ENCODE peak calls at places on chromosomes 4 and X, in six cellular contexts. One of them, this sample, is unnamed.

GRCh38 chrX:2958199-2958598 is 29.1 kb upstream of the ARSD start:
- DNase-seq in GM23248: no peak
- DNase-seq in CD8-positive, alpha-beta T cell: no peak
- DNase-seq in fibroblast of pulmonary artery: no peak
- DNase-seq in ovary: no peak
- DNase-seq in dorsolateral prefrontal cortex: no peak
- DNase-seq in this sample: no peak

GRCh38 chrX:18354369-18355329 is at the start of gene SCML2:
- DNase-seq in GM23248: peak
- DNase-seq in CD8-positive, alpha-beta T cell: no peak
- DNase-seq in fibroblast of pulmonary artery: peak
- DNase-seq in ovary: peak
- DNase-seq in dorsolateral prefrontal cortex: no peak
- DNase-seq in this sample: no peak

GRCh38 chrX:108224727-108225455 is 133.3 kb downstream of the ATG4A start:
- DNase-seq in dorsolateral prefrontal cortex: no peak
- DNase-seq in CD8-positive, alpha-beta T cell: no peak
- DNase-seq in fibroblast of pulmonary artery: peak
- DNase-seq in ovary: peak
- DNase-seq in GM23248: peak
- DNase-seq in this sample: no peak

GRCh38 chrX:39809326-39809725 is 288.4 kb downstream of the BCOR start:
- DNase-seq in CD8-positive, alpha-beta T cell: no peak
- DNase-seq in fibroblast of pulmonary artery: peak
- DNase-seq in ovary: no peak
- DNase-seq in GM23248: peak
- DNase-seq in dorsolateral prefrontal cortex: no peak
- DNase-seq in this sample: no peak

GRCh38 chrX:74940414-74940813 is 15.2 kb upstream of the NEXMIF start:
- DNase-seq in CD8-positive, alpha-beta T cell: no peak
- DNase-seq in GM23248: no peak
- DNase-seq in dorsolateral prefrontal cortex: no peak
- DNase-seq in fibroblast of pulmonary artery: no peak
- DNase-seq in ovary: no peak
- DNase-seq in this sample: no peak

GRCh38 chr4:52248836-52249235 is 197.7 kb downstream of the SPATA18 start:
- DNase-seq in dorsolateral prefrontal cortex: no peak
- DNase-seq in CD8-positive, alpha-beta T cell: no peak
- DNase-seq in ovary: no peak
- DNase-seq in fibroblast of pulmonary artery: no peak
- DNase-seq in GM23248: peak
- DNase-seq in this sample: no peak

GRCh38 chr4:3423952-3424351 is 17.8 kb upstream of the HGFAC start:
- DNase-seq in fibroblast of pulmonary artery: no peak
- DNase-seq in ovary: no peak
- DNase-seq in CD8-positive, alpha-beta T cell: no peak
- DNase-seq in dorsolateral prefrontal cortex: no peak
- DNase-seq in GM23248: no peak
- DNase-seq in this sample: no peak

GRCh38 chrX:4579480-4579879 is 866.0 kb upstream of the PRKX start:
- DNase-seq in dorsolateral prefrontal cortex: no peak
- DNase-seq in ovary: no peak
- DNase-seq in CD8-positive, alpha-beta T cell: no peak
- DNase-seq in GM23248: no peak
- DNase-seq in fibroblast of pulmonary artery: no peak
- DNase-seq in this sample: no peak

GRCh38 chr4:115986573-115986972 is 873.2 kb upstream of the NDST4 start:
- DNase-seq in ovary: no peak
- DNase-seq in fibroblast of pulmonary artery: no peak
- DNase-seq in CD8-positive, alpha-beta T cell: no peak
- DNase-seq in dorsolateral prefrontal cortex: no peak
- DNase-seq in GM23248: no peak
- DNase-seq in this sample: no peak

GRCh38 chrX:39163585-39163984 is 362.3 kb downstream of the MID1IP1 start:
- DNase-seq in fibroblast of pulmonary artery: no peak
- DNase-seq in CD8-positive, alpha-beta T cell: no peak
- DNase-seq in GM23248: no peak
- DNase-seq in dorsolateral prefrontal cortex: no peak
- DNase-seq in ovary: no peak
- DNase-seq in this sample: no peak

GRCh38 chr4:17482716-17483115 is 29.2 kb downstream of the QDPR start:
- DNase-seq in dorsolateral prefrontal cortex: no peak
- DNase-seq in ovary: no peak
- DNase-seq in CD8-positive, alpha-beta T cell: no peak
- DNase-seq in GM23248: no peak
- DNase-seq in fibroblast of pulmonary artery: no peak
- DNase-seq in this sample: no peak

GRCh38 chr4:155694100-155694785 is 27.6 kb downstream of the GUCY1A1 start:
- DNase-seq in fibroblast of pulmonary artery: no peak
- DNase-seq in CD8-positive, alpha-beta T cell: no peak
- DNase-seq in GM23248: no peak
- DNase-seq in dorsolateral prefrontal cortex: no peak
- DNase-seq in ovary: no peak
- DNase-seq in this sample: no peak

GRCh38 chrX:55451125-55451524 is 802 bp upstream of the MAGEH1 start:
- DNase-seq in fibroblast of pulmonary artery: no peak
- DNase-seq in ovary: no peak
- DNase-seq in CD8-positive, alpha-beta T cell: no peak
- DNase-seq in GM23248: peak
- DNase-seq in dorsolateral prefrontal cortex: no peak
- DNase-seq in this sample: no peak

GRCh38 chrX:6325437-6325836 is 96.8 kb upstream of the NLGN4X start:
- DNase-seq in CD8-positive, alpha-beta T cell: no peak
- DNase-seq in dorsolateral prefrontal cortex: no peak
- DNase-seq in GM23248: no peak
- DNase-seq in ovary: no peak
- DNase-seq in fibroblast of pulmonary artery: no peak
- DNase-seq in this sample: no peak

GRCh38 chrX:153520286-153520917 is 3.0 kb downstream of the ATP2B3 start:
- DNase-seq in fibroblast of pulmonary artery: no peak
- DNase-seq in dorsolateral prefrontal cortex: no peak
- DNase-seq in ovary: no peak
- DNase-seq in CD8-positive, alpha-beta T cell: no peak
- DNase-seq in GM23248: no peak
- DNase-seq in this sample: no peak

GRCh38 chr4:142085631-142086292 is 449.4 kb downstream of the IL15 start:
- DNase-seq in fibroblast of pulmonary artery: no peak
- DNase-seq in CD8-positive, alpha-beta T cell: no peak
- DNase-seq in ovary: no peak
- DNase-seq in GM23248: no peak
- DNase-seq in dorsolateral prefrontal cortex: no peak
- DNase-seq in this sample: no peak

GRCh38 chrX:10156199-10157031 is at the start of gene CLCN4:
- DNase-seq in fibroblast of pulmonary artery: peak
- DNase-seq in ovary: peak
- DNase-seq in dorsolateral prefrontal cortex: peak
- DNase-seq in GM23248: peak
- DNase-seq in CD8-positive, alpha-beta T cell: no peak
- DNase-seq in this sample: no peak

GRCh38 chrX:75086731-75087195 is 69.3 kb downstream of the ABCB7 start:
- DNase-seq in ovary: no peak
- DNase-seq in GM23248: no peak
- DNase-seq in fibroblast of pulmonary artery: peak
- DNase-seq in CD8-positive, alpha-beta T cell: no peak
- DNase-seq in dorsolateral prefrontal cortex: no peak
- DNase-seq in this sample: no peak

GRCh38 chr4:25981749-25982148 is 67.7 kb downstream of the SMIM20 start:
- DNase-seq in fibroblast of pulmonary artery: no peak
- DNase-seq in dorsolateral prefrontal cortex: no peak
- DNase-seq in CD8-positive, alpha-beta T cell: no peak
- DNase-seq in ovary: no peak
- DNase-seq in GM23248: no peak
- DNase-seq in this sample: no peak

GRCh38 chr4:74830928-74831327 is 36.6 kb upstream of the BTC start:
- DNase-seq in CD8-positive, alpha-beta T cell: no peak
- DNase-seq in ovary: no peak
- DNase-seq in GM23248: peak
- DNase-seq in fibroblast of pulmonary artery: peak
- DNase-seq in dorsolateral prefrontal cortex: no peak
- DNase-seq in this sample: no peak

GRCh38 chr4:16032871-16033505 is 50.8 kb downstream of the PROM1 start:
- DNase-seq in dorsolateral prefrontal cortex: no peak
- DNase-seq in fibroblast of pulmonary artery: no peak
- DNase-seq in CD8-positive, alpha-beta T cell: no peak
- DNase-seq in GM23248: no peak
- DNase-seq in ovary: no peak
- DNase-seq in this sample: no peak

GRCh38 chrX:119655125-119655524 is 37.8 kb downstream of the SEPTIN6 start:
- DNase-seq in CD8-positive, alpha-beta T cell: peak
- DNase-seq in fibroblast of pulmonary artery: peak
- DNase-seq in GM23248: peak
- DNase-seq in dorsolateral prefrontal cortex: no peak
- DNase-seq in ovary: peak
- DNase-seq in this sample: no peak

DNA sequence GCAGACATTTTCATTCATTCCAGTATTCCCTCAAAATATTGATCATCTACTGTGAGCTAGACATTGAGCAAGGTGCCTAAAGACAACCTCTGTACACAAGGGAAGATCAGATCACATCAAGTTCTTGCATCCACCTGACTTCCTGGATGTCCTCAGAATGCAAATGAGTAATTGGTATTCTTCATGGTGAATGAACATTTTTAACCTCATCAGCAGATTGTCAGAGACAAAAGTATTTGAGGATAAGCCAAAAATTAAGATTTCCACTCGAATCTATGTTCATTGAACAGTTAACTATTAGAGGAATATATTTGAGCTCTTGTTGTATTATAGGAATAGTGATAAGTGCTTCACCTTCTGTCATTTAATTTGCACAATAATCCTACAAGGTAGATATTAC is 1.3 kb downstream of the SMARCAD1 start:
- DNase-seq in fibroblast of pulmonary artery: no peak
- DNase-seq in dorsolateral prefrontal cortex: no peak
- DNase-seq in ovary: no peak
- DNase-seq in CD8-positive, alpha-beta T cell: no peak
- DNase-seq in GM23248: peak
- DNase-seq in this sample: no peak
- H3K4me3 ChIP-seq in fibroblast of pulmonary artery: peak
- H3K4me3 ChIP-seq in dorsolateral prefrontal cortex: peak
- H3K4me3 ChIP-seq in ovary: no peak
- H3K4me3 ChIP-seq in CD8-positive, alpha-beta T cell: peak
- H3K4me3 ChIP-seq in GM23248: peak
- H3K4me3 ChIP-seq in this sample: no peak

DNA sequence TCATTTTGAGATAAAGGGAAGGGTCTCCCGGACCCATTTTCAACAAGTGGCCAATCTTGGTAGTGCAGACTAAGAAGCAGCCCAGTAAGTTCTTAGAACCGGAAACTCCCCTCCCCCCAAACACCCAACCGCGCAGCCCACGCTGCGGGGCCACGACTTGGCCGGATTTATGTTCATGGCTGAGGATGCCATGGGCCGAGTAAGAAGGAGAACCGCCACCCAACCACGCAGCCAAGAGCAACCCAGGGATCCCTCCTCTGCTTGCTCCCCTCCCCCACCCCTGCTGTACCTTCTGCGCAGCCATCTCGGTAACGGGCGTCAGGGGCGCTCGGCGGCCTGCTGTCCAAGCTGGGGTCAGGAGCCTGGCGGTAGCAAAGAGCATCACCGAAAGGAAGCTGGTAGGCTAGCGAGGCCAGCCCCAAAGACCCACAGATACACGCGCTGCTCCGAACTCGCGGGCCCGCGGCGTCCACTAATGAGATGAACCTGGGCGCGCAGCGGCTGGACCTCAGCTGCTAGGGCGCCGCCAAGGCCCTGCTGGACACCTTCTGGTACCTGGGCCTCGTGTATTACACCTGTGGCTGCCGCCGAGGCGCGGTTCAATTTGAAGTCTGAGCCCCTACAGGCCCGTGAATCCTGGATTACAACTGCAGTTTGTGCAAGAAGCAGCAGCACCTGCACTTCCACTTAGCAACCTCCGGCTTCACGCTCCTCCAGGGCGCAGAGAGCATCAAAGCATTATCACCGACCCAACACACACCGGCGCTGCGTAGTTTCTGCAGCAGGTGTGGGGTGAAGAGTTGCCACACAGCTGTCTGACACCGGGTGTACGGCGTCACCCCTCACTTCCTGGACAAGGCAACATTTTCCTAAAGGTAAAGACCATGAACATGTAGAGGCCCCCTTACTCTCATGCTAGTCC is 63.4 kb downstream of the NUDT10 start:
- DNase-seq in GM23248: peak
- DNase-seq in dorsolateral prefrontal cortex: no peak
- DNase-seq in CD8-positive, alpha-beta T cell: peak
- DNase-seq in fibroblast of pulmonary artery: no peak
- DNase-seq in ovary: peak
- DNase-seq in this sample: no peak
- H3K4me3 ChIP-seq in GM23248: no peak
- H3K4me3 ChIP-seq in dorsolateral prefrontal cortex: peak
- H3K4me3 ChIP-seq in CD8-positive, alpha-beta T cell: peak
- H3K4me3 ChIP-seq in fibroblast of pulmonary artery: peak
- H3K4me3 ChIP-seq in ovary: peak
- H3K4me3 ChIP-seq in this sample: peak

GRCh38 chr4:76420311-76420710 is 630 bp downstream of the CCDC158 start:
- DNase-seq in fibroblast of pulmonary artery: no peak
- DNase-seq in ovary: no peak
- DNase-seq in dorsolateral prefrontal cortex: no peak
- DNase-seq in CD8-positive, alpha-beta T cell: no peak
- DNase-seq in GM23248: no peak
- DNase-seq in this sample: no peak

GRCh38 chr4:76426272-76426671 is 5.3 kb upstream of the CCDC158 start:
- DNase-seq in dorsolateral prefrontal cortex: no peak
- DNase-seq in ovary: no peak
- DNase-seq in fibroblast of pulmonary artery: no peak
- DNase-seq in GM23248: no peak
- DNase-seq in CD8-positive, alpha-beta T cell: no peak
- DNase-seq in this sample: no peak

GRCh38 chr4:76420901-76421581 is at the start of gene CCDC158:
- DNase-seq in CD8-positive, alpha-beta T cell: no peak
- DNase-seq in GM23248: peak
- DNase-seq in fibroblast of pulmonary artery: no peak
- DNase-seq in ovary: peak
- DNase-seq in dorsolateral prefrontal cortex: no peak
- DNase-seq in this sample: no peak
- H3K4me3 ChIP-seq in CD8-positive, alpha-beta T cell: peak
- H3K4me3 ChIP-seq in GM23248: peak
- H3K4me3 ChIP-seq in fibroblast of pulmonary artery: peak
- H3K4me3 ChIP-seq in ovary: peak
- H3K4me3 ChIP-seq in dorsolateral prefrontal cortex: peak
- H3K4me3 ChIP-seq in this sample: peak

DNA sequence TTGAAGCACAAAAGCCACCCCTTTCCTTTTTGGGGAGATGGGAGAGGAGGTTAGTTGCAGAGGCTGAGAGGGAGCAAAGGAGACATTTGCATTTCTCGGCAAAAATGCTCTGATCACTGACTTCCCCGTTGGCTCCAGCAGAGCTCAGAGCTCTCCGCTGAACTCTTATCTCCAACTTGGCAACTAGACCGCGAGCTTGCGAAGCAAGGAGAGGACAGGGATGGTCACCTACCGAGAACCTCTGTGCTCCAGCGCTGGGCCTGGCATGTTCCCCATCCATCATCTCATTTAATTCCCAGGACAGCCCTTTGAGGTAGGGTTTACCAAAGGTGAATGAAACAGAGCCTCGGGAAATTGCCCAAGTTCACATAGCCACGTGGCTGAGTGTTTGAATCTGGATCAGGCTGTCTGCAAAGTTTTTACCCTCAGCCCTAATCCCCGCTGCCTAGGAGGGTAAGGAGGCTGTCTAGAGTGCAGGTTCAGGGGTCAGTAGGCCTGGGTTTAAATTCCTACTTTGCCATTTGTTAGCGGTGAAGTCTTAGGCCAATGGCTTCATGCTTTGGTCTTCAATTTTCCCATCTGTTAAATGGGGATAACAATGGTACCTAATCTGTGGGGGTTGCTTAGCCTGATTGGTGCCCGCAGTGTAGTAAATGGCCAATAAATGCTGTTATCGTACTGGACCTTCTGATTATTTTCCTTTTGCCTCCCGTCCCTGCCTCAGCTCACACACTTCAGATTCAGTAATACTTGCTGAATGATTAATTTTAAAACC is 3.8 kb upstream of the CITED1 start:
- DNase-seq in GM23248: no peak
- DNase-seq in dorsolateral prefrontal cortex: no peak
- DNase-seq in CD8-positive, alpha-beta T cell: no peak
- DNase-seq in ovary: no peak
- DNase-seq in fibroblast of pulmonary artery: no peak
- DNase-seq in this sample: no peak
- H3K4me3 ChIP-seq in GM23248: peak
- H3K4me3 ChIP-seq in dorsolateral prefrontal cortex: peak
- H3K4me3 ChIP-seq in CD8-positive, alpha-beta T cell: no peak
- H3K4me3 ChIP-seq in ovary: peak
- H3K4me3 ChIP-seq in fibroblast of pulmonary artery: peak
- H3K4me3 ChIP-seq in this sample: peak

This sample was measured in esophagus squamous epithelium.